ENCODE peak calls at places on chromosomes 11 and 22, in five cellular contexts. E, S, W, K and Z are unnamed samples.

GRCh38 chr22:24437820-24438328 is 10.5 kb downstream of the ADORA2A start:
- DNase-seq in S (no peak), E (no peak), K (no peak), W (no peak), Z (no peak)

GRCh38 chr11:45161252-45162063 is 15.0 kb downstream of the PRDM11 start:
- DNase-seq in E (no peak), K (no peak), W (no peak), S (no peak), Z (no peak)

GRCh38 chr11:64862914-64863313 is 15.5 kb downstream of the EHD1 start:
- DNase-seq in K (no peak), W (no peak), E (no peak), S (no peak), Z (no peak)

GRCh38 chr22:29369460-29369859 is 18.9 kb downstream of the AP1B1 start:
- DNase-seq in K (no peak), E (no peak), W (peak), S (peak), Z (no peak)

GRCh38 chr22:44931077-44931540 is 78.7 kb downstream of the PHF21B start:
- DNase-seq in W (peak), E (no peak), S (no peak), K (no peak), Z (no peak)

GRCh38 chr22:37827056-37827455 is 3.9 kb downstream of the GALR3 start:
- DNase-seq in E (no peak), K (no peak), S (no peak), W (no peak), Z (no peak)

GRCh38 chr11:58926251-58926650 is 13.0 kb upstream of the GLYATL1 start:
- DNase-seq in K (no peak), E (no peak), W (no peak), S (no peak), Z (peak)

GRCh38 chr11:30487200-30487898 is 98.8 kb downstream of the MPPED2 start:
- DNase-seq in W (peak), K (no peak), E (no peak), S (no peak), Z (no peak)

GRCh38 chr11:113873241-113873626 is 2.1 kb downstream of the USP28 start:
- DNase-seq in K (no peak), S (no peak), E (no peak), W (peak), Z (no peak)

GRCh38 chr22:37230673-37231405 is 13.2 kb downstream of the RAC2 start:
- DNase-seq in W (peak), E (peak), K (peak), S (no peak), Z (no peak)

GRCh38 chr22:46029574-46030200 is 52.7 kb upstream of the WNT7B start:
- DNase-seq in K (no peak), E (no peak), S (no peak), W (peak), Z (no peak)

GRCh38 chr11:124875401-124875800 is 10.2 kb downstream of the ROBO3 start:
- DNase-seq in E (no peak), S (no peak), K (no peak), W (no peak), Z (no peak)

GRCh38 chr11:118214210-118214914 is 10.4 kb downstream of the JAML start:
- DNase-seq in W (no peak), E (no peak), K (no peak), S (no peak), Z (no peak)

GRCh38 chr11:1597331-1597741 is 758 bp downstream of the KRTAP5-2 start:
- DNase-seq in E (no peak), S (no peak), K (no peak), W (no peak), Z (no peak)

GRCh38 chr11:78717031-78717430 is 142.4 kb upstream of the NARS2 start:
- DNase-seq in K (no peak), E (no peak), W (no peak), S (no peak), Z (no peak)

GRCh38 chr11:120208012-120208441 is 2.8 kb upstream of the OAF start:
- DNase-seq in W (no peak), K (no peak), S (no peak), E (no peak), Z (no peak)

GRCh38 chr11:100008440-100008839 is 678.6 kb upstream of the ARHGAP42 start:
- DNase-seq in W (no peak), K (no peak), E (no peak), S (no peak), Z (no peak)

GRCh38 chr11:27204527-27204926 is 158.5 kb downstream of the CCDC34 start:
- DNase-seq in W (peak), K (no peak), E (no peak), S (no peak), Z (no peak)

GRCh38 chr11:65432133-65432650 is 9.6 kb downstream of the NEAT1 start:
- DNase-seq in S (no peak), K (no peak), W (peak), E (no peak), Z (no peak)